ENCODE peak calls at places on chromosomes 3 and 15, in eight cellular contexts. V is heart left ventricle, M is Peyer's patch, P is transverse colon, I is tibial nerve, U is GM23248, B is neuronal stem cell, Z is A549. T is an unnamed sample.
A peak's percentile ranks its signal among the peaks of the same experiment; 100 is the strongest.

GRCh38 chr15:65423150-65423976 is 616 bp upstream of the IGDCC4 start:
- DNase-seq in U (no peak), Z (no peak), M (no peak), B (no peak), P (no peak), I (no peak), V (no peak), T (no peak)

GRCh38 chr3:39780352-39780751 is 29.1 kb upstream of the MYRIP start:
- DNase-seq in I (no peak), U (no peak), P (no peak), B (no peak), Z (no peak), M (no peak), V (no peak), T (no peak)

GRCh38 chr3:59289836-59290235 is 240.0 kb upstream of the CFAP20DC start:
- DNase-seq in Z (no peak), M (no peak), U (no peak), B (no peak), P (no peak), V (no peak), I (no peak), T (no peak)

GRCh38 chr15:77097317-77097721 is 26.4 kb upstream of the TSPAN3 start:
- DNase-seq in B (no peak), V (no peak), U (no peak), I (no peak), P (no peak), M (no peak), Z (no peak), T (no peak)

GRCh38 chr3:173725507-173725906 is 328.0 kb downstream of the NLGN1 start:
- DNase-seq in I (no peak), Z (no peak), U (peak; percentile 40), V (no peak), B (no peak), M (no peak), P (no peak), T (no peak)

GRCh38 chr3:149145361-149145760 is 15.9 kb downstream of the HPS3 start:
- DNase-seq in I (no peak), B (no peak), U (no peak), V (no peak), Z (no peak), P (no peak), M (no peak), T (no peak)

GRCh38 chr15:27499719-27500118 is 528.7 kb downstream of the GABRG3 start:
- DNase-seq in U (no peak), B (no peak), I (no peak), Z (no peak), M (no peak), P (no peak), V (no peak), T (no peak)

GRCh38 chr3:24963762-24964625 is 464.1 kb upstream of the RARB start:
- DNase-seq in M (no peak), B (peak; percentile 12), P (no peak), V (no peak), Z (peak; percentile 39), I (no peak), U (peak; percentile 50), T (no peak)

DNA sequence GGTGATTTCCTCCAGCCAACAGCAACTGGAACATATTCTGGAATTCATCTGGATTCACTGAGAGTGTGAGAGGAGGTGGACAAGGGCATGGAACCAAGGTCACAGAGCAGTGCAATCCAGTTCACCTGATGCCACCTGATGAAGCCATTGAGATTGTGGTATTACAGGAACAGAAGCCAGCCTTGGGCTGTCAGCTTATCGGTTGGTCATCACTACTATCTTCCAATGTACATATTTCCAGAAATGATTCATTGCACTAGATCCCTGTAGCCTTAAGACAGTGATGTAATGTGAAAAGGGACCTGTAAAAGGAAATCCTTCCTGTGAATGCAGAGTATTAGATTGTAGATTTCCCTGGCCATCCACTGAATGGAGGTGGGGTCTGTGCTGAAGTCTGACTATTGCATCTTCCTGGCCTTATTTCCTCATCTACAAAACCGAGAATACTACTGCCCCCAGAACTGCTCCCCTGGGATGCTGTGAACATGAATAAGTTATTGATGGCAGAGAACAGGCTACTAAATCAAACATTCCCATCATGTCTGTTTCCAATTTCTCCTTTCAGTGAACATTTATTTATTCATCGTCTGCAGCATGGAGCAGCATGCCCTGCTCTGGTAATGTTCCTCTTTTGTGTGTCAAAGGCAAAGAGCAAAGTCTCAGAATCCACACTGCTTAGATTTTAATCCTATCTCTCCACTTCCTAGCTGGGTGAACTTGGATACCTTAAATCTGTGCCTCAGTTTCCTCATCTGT is 47.4 kb upstream of the TPM1 start:
- DNase-seq in B (no peak), Z (peak; percentile 56), P (no peak), U (peak; percentile 69), M (no peak), I (no peak), V (no peak), T (no peak)
- H3K27ac ChIP-seq in B (no peak overlapping the region), Z (no peak overlapping the region), P (no peak overlapping the region), U (no peak overlapping the region), M (no peak overlapping the region), I (no peak overlapping the region), V (peak overlapping the region; percentile 39), T (no peak overlapping the region)

GRCh38 chr3:72176537-72177041 is 391.6 kb upstream of the PROK2 start:
- DNase-seq in I (no peak), V (no peak), M (peak; percentile 66), B (no peak), U (no peak), Z (no peak), P (peak; percentile 44), T (no peak)
- H3K27ac ChIP-seq in I (peak overlapping the region; percentile 7), V (no peak overlapping the region), M (peak overlapping the region; percentile 27), B (no peak overlapping the region), U (no peak overlapping the region), Z (no peak overlapping the region), P (peak overlapping the region; percentile 34), T (peak overlapping the region; percentile 47)

GRCh38 chr15:90913398-90913944 is 10.4 kb downstream of the MAN2A2 start:
- DNase-seq in M (no peak), V (peak; percentile 6), Z (no peak), B (no peak), P (no peak), I (no peak), U (no peak), T (no peak)
- H3K27ac ChIP-seq in M (no peak overlapping the region), V (no peak overlapping the region), Z (no peak overlapping the region), B (no peak overlapping the region), P (no peak overlapping the region), I (no peak overlapping the region), U (no peak overlapping the region), T (peak overlapping the region; percentile 26)

GRCh38 chr15:60385620-60386552 is 11.9 kb downstream of the ANXA2 start:
- DNase-seq in P (no peak), B (no peak), V (no peak), I (no peak), Z (peak; percentile 24), M (no peak), U (peak; percentile 56), T (no peak)
- H3K27ac ChIP-seq in P (no peak overlapping the region), B (no peak overlapping the region), V (no peak overlapping the region), I (peak overlapping the region; percentile 100), Z (peak overlapping the region; percentile 5), M (no peak overlapping the region), U (peak overlapping the region; percentile 100), T (no peak overlapping the region)

GRCh38 chr3:147816770-147817169 is 407.6 kb downstream of the ZIC1 start:
- DNase-seq in Z (peak; percentile 7), U (peak; percentile 38), I (peak; percentile 67), V (peak; percentile 47), B (no peak), P (peak; percentile 75), M (peak; percentile 83), T (no peak)
- H3K27ac ChIP-seq in Z (no peak overlapping the region), U (no peak overlapping the region), I (no peak overlapping the region), V (no peak overlapping the region), B (no peak overlapping the region), P (no peak overlapping the region), M (no peak overlapping the region), T (no peak overlapping the region)